ENCODE peak calls at places on chromosomes 13 and 19, in eight cellular contexts. I is cardiac muscle cell, L is GM12865, X is upper lobe of left lung, E is progenitor cell of endocrine pancreas, D is cardiac fibroblast, J is kidney epithelial cell, V is AG09319. F is an unnamed sample.

GRCh38 chr13:56134524-56134923 is 1006.2 kb upstream of the PRR20A start:
- DNase-seq in J (no peak), I (no peak), E (no peak), D (no peak), L (no peak), V (no peak), X (no peak), F (no peak)

GRCh38 chr13:47081850-47082249 is 185.0 kb upstream of the HTR2A start:
- DNase-seq in D (no peak), V (no peak), X (no peak), L (no peak), I (no peak), E (no peak), J (no peak), F (no peak)

GRCh38 chr13:34357435-34358232 is 539.7 kb downstream of the RFC3 start:
- DNase-seq in E (no peak), I (no peak), D (peak), X (no peak), L (peak), J (no peak), V (no peak), F (no peak)

GRCh38 chr13:73767747-73768315 is 366.4 kb downstream of the KLF12 start:
- DNase-seq in D (no peak), V (no peak), I (no peak), L (peak), J (no peak), E (no peak), X (no peak), F (no peak)

GRCh38 chr19:15010497-15011255 is 31.0 kb upstream of the SLC1A6 start:
- DNase-seq in X (peak), E (no peak), V (no peak), L (no peak), D (no peak), I (no peak), J (no peak), F (no peak)

GRCh38 chr13:114136576-114136975 is 4.2 kb upstream of the RASA3 start:
- DNase-seq in E (no peak), V (no peak), L (no peak), X (no peak), J (no peak), I (no peak), D (no peak), F (no peak)

GRCh38 chr13:35840991-35841604 is 290.1 kb downstream of the DCLK1 start:
- DNase-seq in I (no peak), X (no peak), J (no peak), V (no peak), L (no peak), E (no peak), D (no peak), F (no peak)

GRCh38 chr13:24890256-24890655 is 126.3 kb downstream of the RNF17 start:
- DNase-seq in I (no peak), X (no peak), V (no peak), E (no peak), L (no peak), J (no peak), D (no peak), F (no peak)

GRCh38 chr13:74270018-74270417 is 135.8 kb upstream of the KLF12 start:
- DNase-seq in E (no peak), I (no peak), D (no peak), J (peak), L (no peak), V (no peak), X (no peak), F (no peak)

GRCh38 chr13:42981853-42982252 is 10.2 kb downstream of the EPSTI1 start:
- DNase-seq in V (no peak), E (no peak), I (no peak), D (no peak), J (no peak), L (no peak), X (no peak), F (no peak)

GRCh38 chr19:53908106-53908932 is 759 bp upstream of the CACNG7 start:
- DNase-seq in V (no peak), D (peak), X (peak), I (peak), E (no peak), J (no peak), L (no peak), F (no peak)

GRCh38 chr19:58557253-58558065 is 952 bp downstream of the UBE2M start:
- DNase-seq in E (no peak), J (no peak), I (no peak), L (no peak), X (no peak), V (no peak), D (no peak), F (no peak)

GRCh38 chr19:14369399-14370168 is 11.7 kb upstream of the ADGRE5 start:
- DNase-seq in E (no peak), L (peak), I (peak), D (peak), J (no peak), V (no peak), X (no peak), F (no peak)

GRCh38 chr13:113115363-113116205 is 7.0 kb upstream of the F10 start:
- DNase-seq in L (no peak), E (peak), V (no peak), I (no peak), D (no peak), X (peak), J (no peak), F (peak)

GRCh38 chr13:50909605-50910482 is at the start of gene RNASEH2B:
- DNase-seq in J (no peak), E (peak), X (peak), V (no peak), D (peak), L (peak), I (peak), F (peak)

GRCh38 chr13:109941221-109941620 is 154.8 kb upstream of the IRS2 start:
- DNase-seq in I (no peak), X (no peak), L (no peak), E (no peak), D (no peak), J (no peak), V (no peak), F (no peak)

GRCh38 chr19:44992336-44993163 is 8.7 kb upstream of the RELB start:
- DNase-seq in V (no peak), D (no peak), X (peak), I (no peak), L (no peak), E (no peak), J (no peak), F (no peak)

GRCh38 chr19:29410974-29411615 is 114.7 kb upstream of the VSTM2B start:
- DNase-seq in D (no peak), V (no peak), J (no peak), L (no peak), I (no peak), X (no peak), E (no peak), F (no peak)

GRCh38 chr19:29076161-29076560 is 136.8 kb downstream of the UQCRFS1 start:
- DNase-seq in I (no peak), X (peak), D (no peak), J (no peak), L (no peak), V (no peak), E (no peak), F (no peak)

GRCh38 chr13:77398825-77399620 is 72.1 kb upstream of the MYCBP2 start:
- DNase-seq in E (no peak), D (no peak), J (no peak), X (no peak), L (no peak), V (no peak), I (no peak), F (no peak)

GRCh38 chr13:93368296-93368695 is 141.7 kb downstream of the GPC6 start:
- DNase-seq in L (no peak), E (no peak), D (no peak), I (no peak), V (no peak), X (no peak), J (no peak), F (no peak)

GRCh38 chr19:52297601-52298358 is 811 bp downstream of the ZNF480 start:
- DNase-seq in D (no peak), E (no peak), J (no peak), X (no peak), V (no peak), L (no peak), I (peak), F (no peak)

GRCh38 chr13:33509642-33510229 is 224.2 kb upstream of the STARD13 start:
- DNase-seq in E (no peak), L (no peak), I (no peak), V (no peak), X (no peak), J (no peak), D (peak), F (no peak)

GRCh38 chr19:5338661-5339469 is 1.7 kb downstream of the PTPRS start:
- DNase-seq in I (peak), E (no peak), J (no peak), L (no peak), V (no peak), D (no peak), X (no peak), F (no peak)

GRCh38 chr19:35863018-35863417 is 5.4 kb upstream of the APLP1 start:
- DNase-seq in L (no peak), I (no peak), E (no peak), J (no peak), D (no peak), V (no peak), X (no peak), F (no peak)

GRCh38 chr13:62212246-62212645 is 796.6 kb upstream of the PCDH20 start:
- DNase-seq in J (no peak), E (no peak), X (peak), V (no peak), I (no peak), L (no peak), D (no peak), F (no peak)
- TF ChIP-seq CTCF in J (no peak), E (no peak), X (no peak), V (no peak), I (no peak), L (no peak), D (no peak), F (no peak)

GRCh38 chr19:3907626-3908265 is 25.1 kb upstream of the NMRK2 start:
- DNase-seq in D (no peak), V (no peak), L (no peak), E (no peak), J (no peak), I (no peak), X (peak), F (no peak)
- TF ChIP-seq CTCF in D (no peak), V (no peak), L (no peak), E (no peak), J (no peak), I (no peak), X (no peak), F (no peak)

GRCh38 chr19:31555634-31556215 is 206.5 kb upstream of the TSHZ3 start:
- DNase-seq in D (no peak), V (no peak), I (no peak), L (no peak), X (peak), J (no peak), E (no peak), F (no peak)
- TF ChIP-seq CTCF in D (no peak), V (no peak), I (no peak), L (no peak), X (no peak), J (no peak), E (peak), F (peak)

DNA sequence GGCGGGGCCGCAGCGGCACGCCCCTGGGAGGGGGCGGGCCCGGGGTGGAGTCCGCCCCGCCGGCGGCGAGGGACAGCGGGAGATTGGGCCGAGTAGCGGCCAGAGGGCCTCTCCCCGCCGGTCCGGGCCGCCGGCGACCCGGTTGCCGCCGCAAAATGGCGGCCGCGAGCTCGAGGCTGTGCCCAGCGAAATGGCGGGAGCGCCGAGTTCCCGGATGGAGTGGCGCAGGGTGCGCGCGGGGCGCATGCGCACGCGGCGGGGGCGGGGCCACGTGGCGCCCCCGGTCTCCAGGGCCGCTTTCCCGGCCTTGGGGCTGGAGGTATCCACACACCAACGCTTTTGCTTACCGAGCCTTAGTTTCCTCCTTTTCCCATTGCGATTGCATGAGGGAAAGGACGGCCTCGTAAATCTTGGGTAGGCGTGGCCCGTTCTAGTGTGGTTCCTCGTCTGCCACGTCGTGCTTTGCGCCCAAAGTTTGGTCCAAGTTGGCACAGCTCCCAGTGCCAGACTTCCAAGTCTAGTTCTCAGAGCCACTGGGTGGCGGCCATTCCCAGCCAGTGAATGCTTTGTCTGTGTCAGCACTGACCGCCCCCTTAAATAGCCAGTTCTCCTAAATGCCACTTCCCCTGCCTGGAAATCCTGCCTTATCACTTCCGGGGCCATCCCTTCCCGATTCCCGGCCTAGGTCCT is 491 bp downstream of the CIRBP start:
- DNase-seq in I (peak), L (peak), X (peak), E (peak), D (peak), V (peak), J (no peak), F (peak)
- TF ChIP-seq CTCF in I (peak), L (no peak), X (no peak), E (no peak), D (no peak), V (peak), J (peak), F (no peak)

GRCh38 chr19:13255041-13255718 is 105.0 kb downstream of the IER2 start:
- DNase-seq in J (no peak), X (peak), V (no peak), L (no peak), I (no peak), E (no peak), D (no peak), F (no peak)

GRCh38 chr19:13255719-13256059 is 105.5 kb downstream of the IER2 start:
- DNase-seq in X (no peak), D (no peak), L (no peak), I (no peak), V (no peak), E (no peak), J (no peak), F (no peak)

GRCh38 chr19:13256918-13257317 is 106.7 kb downstream of the IER2 start:
- DNase-seq in E (no peak), L (no peak), V (no peak), I (no peak), D (no peak), X (no peak), J (no peak), F (no peak)

GRCh38 chr19:13262450-13262849 is 112.2 kb downstream of the IER2 start:
- DNase-seq in L (peak), I (peak), J (peak), V (no peak), D (peak), X (no peak), E (no peak), F (no peak)

GRCh38 chr19:13260883-13261653 is 110.9 kb downstream of the IER2 start:
- DNase-seq in V (peak), X (no peak), J (peak), E (no peak), I (no peak), L (peak), D (peak), F (no peak)
- TF ChIP-seq CTCF in V (no peak), X (no peak), J (no peak), E (no peak), I (no peak), L (no peak), D (peak), F (no peak)

DNA sequence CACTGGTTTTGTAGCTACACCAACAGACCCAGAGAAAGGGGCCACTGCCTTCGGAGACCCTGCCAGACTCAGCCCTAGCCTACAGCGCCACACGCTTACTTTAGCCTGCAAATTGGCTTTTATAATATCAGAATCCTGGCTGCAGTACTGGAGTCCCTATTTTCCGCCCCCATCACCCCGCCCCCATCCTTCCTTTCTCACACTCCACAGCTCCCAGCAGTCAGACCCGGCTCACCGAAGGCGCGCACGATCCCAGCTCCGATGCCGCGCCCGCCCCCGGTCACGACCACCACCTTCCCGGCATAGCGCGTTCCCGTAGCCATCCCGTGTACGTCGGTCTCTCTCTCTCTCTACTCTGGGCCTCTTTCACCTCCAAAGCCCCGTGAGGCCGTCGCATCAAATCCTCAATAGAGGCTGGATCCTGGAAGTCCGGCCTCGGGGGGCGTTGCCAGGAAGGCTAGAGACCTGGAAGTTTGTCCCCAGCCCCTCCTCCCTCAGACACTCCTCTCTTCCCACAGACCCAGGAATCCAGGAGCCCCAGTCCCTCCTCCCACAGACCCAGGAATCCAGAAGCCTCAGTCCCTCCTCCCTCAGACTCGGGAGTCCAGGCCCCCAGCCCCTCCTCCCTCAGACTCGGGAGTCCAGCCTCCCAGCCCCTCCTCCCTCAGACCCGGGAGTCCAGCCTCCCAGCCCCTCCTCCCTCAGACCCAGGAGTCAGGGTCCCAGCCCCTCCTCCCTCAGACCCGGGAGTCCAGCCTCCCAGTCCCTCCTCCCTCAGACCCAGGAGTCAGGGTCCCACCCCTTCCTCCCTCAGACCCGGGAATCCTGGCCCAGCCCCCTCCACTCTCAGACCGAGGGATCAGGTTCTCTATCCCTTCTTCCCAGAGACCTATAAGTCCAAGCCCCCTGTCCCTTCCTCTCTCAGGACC is at the start of gene HSD17B14:
- DNase-seq in X (peak), L (no peak), E (peak), J (no peak), D (peak), I (peak), V (no peak), F (peak)
- TF ChIP-seq CTCF in X (peak), L (no peak), E (peak), J (no peak), D (no peak), I (no peak), V (no peak), F (peak)

GRCh38 chr13:28056970-28057712 is 43.2 kb downstream of the FLT3 start:
- DNase-seq in D (no peak), E (no peak), X (no peak), V (no peak), L (peak), I (no peak), J (no peak), F (no peak)

GRCh38 chr13:28056426-28056825 is 44.0 kb downstream of the FLT3 start:
- DNase-seq in I (no peak), D (no peak), J (no peak), X (no peak), L (no peak), V (no peak), E (no peak), F (no peak)

GRCh38 chr13:28055362-28055761 is 45.0 kb downstream of the FLT3 start:
- DNase-seq in V (no peak), L (no peak), D (no peak), I (no peak), E (no peak), J (no peak), X (no peak), F (no peak)

DNA sequence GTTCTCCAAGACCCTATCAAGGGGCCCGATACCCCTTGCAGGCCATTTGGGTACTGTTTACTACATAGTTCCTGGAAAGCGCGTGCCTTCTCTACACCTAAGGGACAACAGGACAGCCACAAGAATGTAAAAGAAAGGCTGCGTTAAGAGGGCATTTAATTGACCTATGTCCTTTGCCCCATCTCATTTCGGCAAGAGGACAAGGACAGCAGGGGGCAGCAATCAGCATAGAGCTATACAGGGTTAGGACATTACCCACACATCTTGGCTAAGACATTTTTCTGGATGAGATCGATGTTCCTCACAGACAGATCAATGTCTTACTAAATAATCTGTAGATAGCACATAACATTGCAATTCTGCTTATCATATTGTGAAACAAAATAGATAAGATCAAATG is 41.2 kb downstream of the FLT3 start:
- DNase-seq in E (no peak), V (no peak), L (peak), D (peak), I (peak), X (no peak), J (no peak), F (no peak)
- TF ChIP-seq CTCF in E (peak), V (peak), L (peak), D (peak), I (peak), X (no peak), J (peak), F (peak)

GRCh38 chr19:27793644-27794443 is 1419.1 kb downstream of the UQCRFS1 start:
- DNase-seq in V (peak), E (peak), I (peak), X (peak), D (peak), J (peak), L (peak), F (peak)
- TF ChIP-seq CTCF in V (no peak), E (peak), I (no peak), X (no peak), D (no peak), J (no peak), L (no peak), F (peak)

DNA sequence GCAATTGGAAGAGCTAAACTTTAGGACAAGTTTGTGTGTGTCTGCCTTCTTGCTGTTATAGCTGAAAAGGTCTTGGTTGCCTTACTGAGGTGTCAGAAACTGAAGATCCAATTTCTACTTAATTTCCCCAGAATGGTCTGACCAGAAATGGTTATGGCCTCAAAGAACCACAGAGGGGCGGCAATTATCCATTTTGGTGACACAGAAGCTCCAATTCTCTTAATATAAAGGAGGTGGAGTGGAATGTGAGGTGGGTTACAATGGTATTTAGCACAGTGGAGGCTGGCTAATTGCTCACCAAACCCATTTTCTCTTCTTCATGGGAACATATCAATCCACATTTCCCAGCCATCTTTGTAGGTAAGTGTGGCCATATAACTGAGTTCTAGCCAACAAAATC is 1157.2 kb downstream of the OLFM4 start:
- DNase-seq in L (no peak), D (no peak), X (no peak), I (peak), V (no peak), E (no peak), J (no peak), F (no peak)
- TF ChIP-seq CTCF in L (no peak), D (no peak), X (no peak), I (no peak), V (no peak), E (peak), J (no peak), F (peak)

GRCh38 chr19:47432499-47432898 is 13.2 kb upstream of the MEIS3 start:
- DNase-seq in L (no peak), I (no peak), E (no peak), X (no peak), D (no peak), V (no peak), J (no peak), F (no peak)

GRCh38 chr19:47429140-47429793 is 9.9 kb upstream of the MEIS3 start:
- DNase-seq in D (no peak), L (no peak), I (no peak), E (no peak), X (no peak), J (no peak), V (no peak), F (no peak)

GRCh38 chr19:47432091-47432490 is 12.8 kb upstream of the MEIS3 start:
- DNase-seq in D (no peak), J (no peak), I (no peak), E (no peak), X (no peak), L (no peak), V (no peak), F (no peak)

GRCh38 chr19:47428177-47428894 is 9.0 kb upstream of the MEIS3 start:
- DNase-seq in L (peak), E (peak), D (peak), V (peak), J (peak), X (no peak), I (peak), F (peak)

GRCh38 chr19:47430041-47430802 is 10.9 kb upstream of the MEIS3 start:
- DNase-seq in J (no peak), I (peak), X (peak), E (peak), L (peak), D (peak), V (no peak), F (no peak)
- TF ChIP-seq CTCF in J (peak), I (peak), X (peak), E (peak), L (no peak), D (no peak), V (peak), F (peak)